ENCODE peak calls at places on chromosomes 5 and 9, in six cellular contexts. One of them, this sample, is unnamed.

GRCh38 chr5:102771435-102771834 is 16.3 kb downstream of the PAM start:
- DNase-seq in pancreas: no peak
- DNase-seq in adipocyte: no peak
- DNase-seq in GM20000: no peak
- DNase-seq in hepatocyte: no peak
- DNase-seq in fibroblast of mammary gland: no peak
- DNase-seq in this sample: no peak

GRCh38 chr9:126947529-126947928 is 32.9 kb downstream of the RALGPS1 start:
- DNase-seq in GM20000: no peak
- DNase-seq in pancreas: no peak
- DNase-seq in fibroblast of mammary gland: no peak
- DNase-seq in hepatocyte: no peak
- DNase-seq in adipocyte: no peak
- DNase-seq in this sample: no peak

GRCh38 chr5:57219386-57219785 is 45.5 kb downstream of the GPBP1 start:
- DNase-seq in GM20000: peak
- DNase-seq in hepatocyte: peak
- DNase-seq in fibroblast of mammary gland: no peak
- DNase-seq in pancreas: no peak
- DNase-seq in adipocyte: no peak
- DNase-seq in this sample: no peak

GRCh38 chr5:173984218-173984617 is 4.8 kb upstream of the C5orf47 start:
- DNase-seq in adipocyte: peak
- DNase-seq in fibroblast of mammary gland: peak
- DNase-seq in hepatocyte: peak
- DNase-seq in pancreas: no peak
- DNase-seq in GM20000: no peak
- DNase-seq in this sample: no peak

GRCh38 chr9:29625292-29625731 is 2052.0 kb upstream of the C9orf72 start:
- DNase-seq in fibroblast of mammary gland: peak
- DNase-seq in pancreas: no peak
- DNase-seq in hepatocyte: no peak
- DNase-seq in adipocyte: no peak
- DNase-seq in GM20000: no peak
- DNase-seq in this sample: no peak

GRCh38 chr5:124697482-124697881 is 49.0 kb downstream of the ZNF608 start:
- DNase-seq in pancreas: no peak
- DNase-seq in fibroblast of mammary gland: no peak
- DNase-seq in hepatocyte: no peak
- DNase-seq in GM20000: no peak
- DNase-seq in adipocyte: no peak
- DNase-seq in this sample: no peak

GRCh38 chr5:168301593-168302388 is 10.3 kb downstream of the WWC1 start:
- DNase-seq in hepatocyte: peak
- DNase-seq in GM20000: no peak
- DNase-seq in adipocyte: peak
- DNase-seq in pancreas: peak
- DNase-seq in fibroblast of mammary gland: no peak
- DNase-seq in this sample: no peak

GRCh38 chr5:142529626-142530278 is 156.1 kb downstream of the FGF1 start:
- DNase-seq in GM20000: no peak
- DNase-seq in adipocyte: no peak
- DNase-seq in fibroblast of mammary gland: peak
- DNase-seq in hepatocyte: no peak
- DNase-seq in pancreas: no peak
- DNase-seq in this sample: peak

GRCh38 chr5:67283988-67284457 is 87.4 kb upstream of the CD180 start:
- DNase-seq in pancreas: no peak
- DNase-seq in GM20000: no peak
- DNase-seq in fibroblast of mammary gland: no peak
- DNase-seq in hepatocyte: no peak
- DNase-seq in adipocyte: no peak
- DNase-seq in this sample: no peak